ENCODE peak calls at places on chromosome 18, in eight cellular contexts. One of them, this sample, is unnamed.

GRCh38 chr18:62781262-62781661 is 65.9 kb downstream of the PHLPP1 start:
- DNase-seq in T-cell: no peak
- DNase-seq in HS-5: no peak
- DNase-seq in Calu3: no peak
- DNase-seq in fibroblast of pulmonary artery: no peak
- DNase-seq in GM12865: no peak
- DNase-seq in AG04449: no peak
- DNase-seq in fibroblast of mammary gland: no peak
- DNase-seq in this sample: no peak

GRCh38 chr18:54828290-54828871 is at the start of gene RAB27B:
- DNase-seq in T-cell: peak
- DNase-seq in fibroblast of mammary gland: peak
- DNase-seq in Calu3: peak
- DNase-seq in GM12865: peak
- DNase-seq in fibroblast of pulmonary artery: peak
- DNase-seq in AG04449: no peak
- DNase-seq in HS-5: peak
- DNase-seq in this sample: peak

GRCh38 chr18:28267878-28268625 is 91.1 kb upstream of the CDH2 start:
- DNase-seq in AG04449: no peak
- DNase-seq in Calu3: no peak
- DNase-seq in GM12865: no peak
- DNase-seq in T-cell: no peak
- DNase-seq in fibroblast of mammary gland: peak
- DNase-seq in fibroblast of pulmonary artery: peak
- DNase-seq in HS-5: peak
- DNase-seq in this sample: peak

GRCh38 chr18:62128157-62128556 is 58.7 kb downstream of the PIGN start:
- DNase-seq in AG04449: no peak
- DNase-seq in fibroblast of mammary gland: peak
- DNase-seq in GM12865: no peak
- DNase-seq in HS-5: peak
- DNase-seq in fibroblast of pulmonary artery: peak
- DNase-seq in Calu3: no peak
- DNase-seq in T-cell: no peak
- DNase-seq in this sample: peak

GRCh38 chr18:33870059-33870458 is 292.0 kb downstream of the ASXL3 start:
- DNase-seq in GM12865: no peak
- DNase-seq in Calu3: no peak
- DNase-seq in AG04449: no peak
- DNase-seq in fibroblast of pulmonary artery: peak
- DNase-seq in fibroblast of mammary gland: no peak
- DNase-seq in T-cell: no peak
- DNase-seq in HS-5: no peak
- DNase-seq in this sample: no peak

GRCh38 chr18:48934400-48934707 is 16.4 kb downstream of the SMAD7 start:
- DNase-seq in GM12865: peak
- DNase-seq in AG04449: no peak
- DNase-seq in fibroblast of mammary gland: no peak
- DNase-seq in Calu3: no peak
- DNase-seq in fibroblast of pulmonary artery: no peak
- DNase-seq in T-cell: no peak
- DNase-seq in HS-5: no peak
- DNase-seq in this sample: no peak

GRCh38 chr18:22601481-22601880 is 183.8 kb upstream of the CTAGE1 start:
- DNase-seq in Calu3: no peak
- DNase-seq in fibroblast of mammary gland: no peak
- DNase-seq in AG04449: no peak
- DNase-seq in HS-5: no peak
- DNase-seq in GM12865: no peak
- DNase-seq in fibroblast of pulmonary artery: no peak
- DNase-seq in T-cell: no peak
- DNase-seq in this sample: peak

GRCh38 chr18:74597662-74598349 is at the start of gene ZNF407:
- DNase-seq in HS-5: peak
- DNase-seq in T-cell: peak
- DNase-seq in Calu3: peak
- DNase-seq in GM12865: peak
- DNase-seq in fibroblast of pulmonary artery: peak
- DNase-seq in fibroblast of mammary gland: peak
- DNase-seq in AG04449: peak
- DNase-seq in this sample: peak

GRCh38 chr18:73774836-73775509 is 372.7 kb downstream of the FBXO15 start:
- DNase-seq in HS-5: no peak
- DNase-seq in Calu3: no peak
- DNase-seq in fibroblast of pulmonary artery: no peak
- DNase-seq in AG04449: no peak
- DNase-seq in GM12865: no peak
- DNase-seq in fibroblast of mammary gland: peak
- DNase-seq in T-cell: no peak
- DNase-seq in this sample: no peak

GRCh38 chr18:35024965-35025364 is 16.2 kb upstream of the MAPRE2 start:
- DNase-seq in Calu3: no peak
- DNase-seq in AG04449: peak
- DNase-seq in fibroblast of pulmonary artery: peak
- DNase-seq in T-cell: no peak
- DNase-seq in fibroblast of mammary gland: peak
- DNase-seq in HS-5: peak
- DNase-seq in GM12865: no peak
- DNase-seq in this sample: no peak

GRCh38 chr18:41096504-41096903 is 858.5 kb upstream of the PIK3C3 start:
- DNase-seq in fibroblast of mammary gland: peak
- DNase-seq in fibroblast of pulmonary artery: peak
- DNase-seq in GM12865: no peak
- DNase-seq in HS-5: no peak
- DNase-seq in AG04449: no peak
- DNase-seq in T-cell: no peak
- DNase-seq in Calu3: no peak
- DNase-seq in this sample: no peak

GRCh38 chr18:10860937-10861336 is 288.4 kb downstream of the PIEZO2 start:
- DNase-seq in HS-5: no peak
- DNase-seq in AG04449: no peak
- DNase-seq in T-cell: no peak
- DNase-seq in Calu3: no peak
- DNase-seq in GM12865: no peak
- DNase-seq in fibroblast of pulmonary artery: no peak
- DNase-seq in fibroblast of mammary gland: no peak
- DNase-seq in this sample: no peak

GRCh38 chr18:47758000-47758399 is 172.5 kb downstream of the SMAD2 start:
- DNase-seq in GM12865: no peak
- DNase-seq in fibroblast of pulmonary artery: peak
- DNase-seq in T-cell: no peak
- DNase-seq in AG04449: no peak
- DNase-seq in HS-5: no peak
- DNase-seq in fibroblast of mammary gland: peak
- DNase-seq in Calu3: no peak
- DNase-seq in this sample: no peak

GRCh38 chr18:38695559-38696270 is 1130.1 kb upstream of the CELF4 start:
- DNase-seq in Calu3: no peak
- DNase-seq in fibroblast of pulmonary artery: peak
- DNase-seq in AG04449: no peak
- DNase-seq in HS-5: peak
- DNase-seq in GM12865: peak
- DNase-seq in T-cell: no peak
- DNase-seq in fibroblast of mammary gland: peak
- DNase-seq in this sample: no peak

GRCh38 chr18:33821503-33821902 is 243.5 kb downstream of the ASXL3 start:
- DNase-seq in AG04449: no peak
- DNase-seq in fibroblast of pulmonary artery: peak
- DNase-seq in Calu3: no peak
- DNase-seq in HS-5: peak
- DNase-seq in fibroblast of mammary gland: peak
- DNase-seq in T-cell: no peak
- DNase-seq in GM12865: no peak
- DNase-seq in this sample: no peak

GRCh38 chr18:76402026-76402990 is 92.7 kb downstream of the ZNF516 start:
- DNase-seq in fibroblast of mammary gland: no peak
- DNase-seq in HS-5: no peak
- DNase-seq in GM12865: no peak
- DNase-seq in T-cell: no peak
- DNase-seq in Calu3: no peak
- DNase-seq in fibroblast of pulmonary artery: no peak
- DNase-seq in AG04449: no peak
- DNase-seq in this sample: no peak

GRCh38 chr18:4096501-4096900 is 358.6 kb downstream of the DLGAP1 start:
- DNase-seq in fibroblast of pulmonary artery: peak
- DNase-seq in AG04449: no peak
- DNase-seq in fibroblast of mammary gland: peak
- DNase-seq in T-cell: no peak
- DNase-seq in Calu3: no peak
- DNase-seq in GM12865: no peak
- DNase-seq in HS-5: peak
- DNase-seq in this sample: no peak

GRCh38 chr18:5309888-5310470 is 14.5 kb upstream of the ZBTB14 start:
- DNase-seq in T-cell: peak
- DNase-seq in Calu3: no peak
- DNase-seq in fibroblast of pulmonary artery: no peak
- DNase-seq in fibroblast of mammary gland: no peak
- DNase-seq in AG04449: no peak
- DNase-seq in GM12865: peak
- DNase-seq in HS-5: no peak
- DNase-seq in this sample: no peak

GRCh38 chr18:38198956-38199355 is 633.4 kb upstream of the CELF4 start:
- DNase-seq in HS-5: no peak
- DNase-seq in fibroblast of pulmonary artery: no peak
- DNase-seq in fibroblast of mammary gland: no peak
- DNase-seq in AG04449: no peak
- DNase-seq in GM12865: no peak
- DNase-seq in T-cell: no peak
- DNase-seq in Calu3: no peak
- DNase-seq in this sample: no peak

GRCh38 chr18:48111547-48111946 is 181.1 kb upstream of the SMAD2 start:
- DNase-seq in AG04449: no peak
- DNase-seq in fibroblast of pulmonary artery: no peak
- DNase-seq in fibroblast of mammary gland: no peak
- DNase-seq in HS-5: no peak
- DNase-seq in T-cell: no peak
- DNase-seq in GM12865: no peak
- DNase-seq in Calu3: no peak
- DNase-seq in this sample: no peak

GRCh38 chr18:34787931-34788532 is 77.9 kb downstream of the DTNA start:
- DNase-seq in fibroblast of pulmonary artery: peak
- DNase-seq in AG04449: peak
- DNase-seq in GM12865: peak
- DNase-seq in Calu3: peak
- DNase-seq in HS-5: no peak
- DNase-seq in fibroblast of mammary gland: peak
- DNase-seq in T-cell: peak
- DNase-seq in this sample: no peak

GRCh38 chr18:72652990-72653593 is 109.0 kb upstream of the CBLN2 start:
- DNase-seq in T-cell: peak
- DNase-seq in GM12865: peak
- DNase-seq in AG04449: no peak
- DNase-seq in HS-5: no peak
- DNase-seq in Calu3: peak
- DNase-seq in fibroblast of pulmonary artery: peak
- DNase-seq in fibroblast of mammary gland: peak
- DNase-seq in this sample: no peak

GRCh38 chr18:67199993-67200617 is 316.4 kb downstream of the DSEL start:
- DNase-seq in Calu3: peak
- DNase-seq in AG04449: peak
- DNase-seq in fibroblast of mammary gland: peak
- DNase-seq in T-cell: no peak
- DNase-seq in fibroblast of pulmonary artery: peak
- DNase-seq in GM12865: peak
- DNase-seq in HS-5: peak
- DNase-seq in this sample: peak

GRCh38 chr18:63290456-63291200 is 28.9 kb downstream of the BCL2 start:
- DNase-seq in HS-5: no peak
- DNase-seq in T-cell: peak
- DNase-seq in Calu3: no peak
- DNase-seq in AG04449: no peak
- DNase-seq in fibroblast of mammary gland: no peak
- DNase-seq in GM12865: no peak
- DNase-seq in fibroblast of pulmonary artery: no peak
- DNase-seq in this sample: no peak

This sample was measured in HFF-Myc.